ENCODE peak calls at places on chromosomes 12 and 14, in ten cellular contexts. H is OCI-LY7, X is dorsolateral prefrontal cortex, W is cardiac muscle cell, K is uterus, C is cardiac fibroblast, Y is upper lobe of left lung, V is adrenal gland, G is brain microvascular endothelial cell, F is AG04450. D is an unnamed sample.

GRCh38 chr14:95979339-95980042 is 59.7 kb upstream of the C14orf132 start:
- DNase-seq in G (no peak), V (no peak), K (no peak), Y (no peak), H (peak), W (peak), F (no peak), X (no peak), C (no peak), D (no peak)

GRCh38 chr12:5295151-5295550 is 136.8 kb upstream of the NTF3 start:
- DNase-seq in F (no peak), G (no peak), K (no peak), V (no peak), C (peak), H (no peak), Y (no peak), X (no peak), W (no peak), D (no peak)

GRCh38 chr12:4962539-4963486 is 53.1 kb downstream of the KCNA1 start:
- DNase-seq in K (no peak), X (no peak), H (no peak), G (peak), C (peak), F (no peak), V (no peak), Y (no peak), W (peak), D (no peak)

GRCh38 chr12:9404469-9405260 is 196.5 kb upstream of the PZP start:
- DNase-seq in X (no peak), G (no peak), F (no peak), C (no peak), H (no peak), Y (no peak), K (peak), V (no peak), W (no peak), D (no peak)

GRCh38 chr12:97835541-97835940 is 372.9 kb downstream of the RMST start:
- DNase-seq in K (no peak), C (no peak), H (no peak), F (no peak), G (no peak), V (no peak), W (no peak), X (no peak), Y (no peak), D (no peak)

GRCh38 chr12:42779186-42779859 is 189.8 kb upstream of the PRICKLE1 start:
- DNase-seq in K (no peak), W (no peak), G (no peak), H (no peak), C (peak), V (no peak), F (no peak), X (no peak), Y (no peak), D (no peak)

GRCh38 chr12:84656705-84657104 is 255.9 kb downstream of the SLC6A15 start:
- DNase-seq in Y (no peak), V (no peak), X (no peak), K (no peak), F (no peak), W (no peak), C (no peak), H (no peak), G (no peak), D (no peak)

GRCh38 chr12:25322918-25323773 is 72.4 kb upstream of the KRAS start:
- DNase-seq in H (no peak), Y (no peak), W (no peak), K (no peak), F (no peak), V (no peak), G (peak), X (no peak), C (peak), D (no peak)

GRCh38 chr12:119036878-119037493 is 55.6 kb downstream of the SRRM4 start:
- DNase-seq in X (no peak), V (peak), C (peak), W (peak), G (peak), Y (no peak), K (no peak), F (no peak), H (peak), D (no peak)

GRCh38 chr12:47307680-47308399 is 228.1 kb upstream of the AMIGO2 start:
- DNase-seq in V (peak), K (no peak), F (peak), X (no peak), W (peak), C (peak), Y (peak), H (peak), G (peak), D (peak)

GRCh38 chr12:10147714-10148403 is 17.9 kb upstream of the CLEC7A start:
- DNase-seq in C (no peak), G (no peak), F (no peak), Y (no peak), H (no peak), W (no peak), X (no peak), K (no peak), V (no peak), D (no peak)

GRCh38 chr12:80470403-80470802 is 26.4 kb downstream of the PTPRQ start:
- DNase-seq in H (no peak), W (no peak), K (no peak), C (no peak), V (no peak), Y (no peak), G (no peak), X (no peak), F (no peak), D (no peak)

GRCh38 chr12:107580750-107581529 is 104.7 kb upstream of the PWP1 start:
- DNase-seq in G (no peak), F (no peak), Y (no peak), K (no peak), W (peak), C (no peak), H (no peak), V (peak), X (no peak), D (no peak)

GRCh38 chr14:53742226-53742607 is 214.4 kb downstream of the BMP4 start:
- DNase-seq in X (no peak), G (no peak), C (peak), F (no peak), H (no peak), K (no peak), Y (no peak), V (no peak), W (no peak), D (no peak)

GRCh38 chr14:91947196-91948184 is at the start of gene FBLN5:
- DNase-seq in W (peak), V (peak), C (peak), X (no peak), F (peak), Y (peak), G (peak), H (no peak), K (peak), D (peak)

GRCh38 chr12:2286461-2287131 is 233.8 kb downstream of the CACNA1C start:
- DNase-seq in Y (no peak), K (no peak), X (no peak), G (no peak), W (no peak), F (no peak), H (no peak), C (no peak), V (no peak), D (no peak)

GRCh38 chr14:26867171-26867757 is 269.4 kb upstream of the NOVA1 start:
- DNase-seq in X (no peak), F (no peak), G (no peak), W (peak), H (no peak), V (no peak), C (peak), Y (no peak), K (no peak), D (no peak)

GRCh38 chr12:111067498-111067897 is 147.1 kb upstream of the MYL2 start:
- DNase-seq in Y (no peak), F (no peak), V (no peak), X (no peak), K (no peak), H (no peak), W (no peak), G (no peak), C (no peak), D (no peak)

GRCh38 chr12:55728185-55728931 is 451 bp downstream of the CD63 start:
- DNase-seq in F (no peak), G (no peak), H (peak), V (peak), Y (peak), C (peak), K (peak), X (peak), W (peak), D (no peak)

GRCh38 chr12:55729592-55730446 is 1.0 kb upstream of the CD63 start:
- DNase-seq in W (peak), V (peak), C (peak), Y (peak), H (peak), F (peak), X (peak), G (peak), K (peak), D (no peak)

GRCh38 chr12:55728932-55729591 is at the start of gene CD63:
- DNase-seq in G (peak), X (peak), C (peak), H (peak), Y (peak), W (peak), F (no peak), K (peak), V (peak), D (no peak)

GRCh38 chr12:55732288-55732687 is 3.5 kb upstream of the CD63 start:
- DNase-seq in W (no peak), X (no peak), G (no peak), F (no peak), C (no peak), K (no peak), H (no peak), V (no peak), Y (no peak), D (no peak)

GRCh38 chr12:55730447-55730820 is 1.6 kb upstream of the CD63 start:
- DNase-seq in W (no peak), Y (no peak), X (no peak), V (no peak), C (no peak), K (no peak), H (peak), G (no peak), F (no peak), D (no peak)
- H3K4me3 ChIP-seq in W (peak), Y (no peak), X (peak), V (no peak), C (peak), K (peak), H (peak), G (peak), F (peak), D (peak)

DNA sequence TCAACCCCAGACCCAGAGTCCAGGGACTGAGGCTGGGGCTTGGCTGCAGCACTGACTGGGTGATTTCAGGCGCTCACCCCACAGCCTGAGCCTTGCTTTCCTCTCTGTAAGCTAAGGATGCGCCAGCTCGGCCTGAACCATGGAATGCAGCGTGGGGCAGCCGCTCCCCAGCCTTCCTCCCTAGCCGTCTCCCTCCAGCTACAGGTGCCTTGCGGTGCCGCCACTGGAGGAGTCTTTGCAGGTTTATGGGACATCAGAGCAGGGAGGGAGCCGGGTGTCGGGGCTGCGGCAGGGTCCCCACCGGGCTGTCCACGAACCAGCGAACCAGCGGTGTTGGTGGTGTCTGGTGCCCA is 19.4 kb downstream of the PPP2R5C start:
- DNase-seq in H (no peak), Y (no peak), V (no peak), K (no peak), C (no peak), X (no peak), G (no peak), F (no peak), W (peak), D (no peak)
- H3K4me3 ChIP-seq in H (peak), Y (peak), V (no peak), K (peak), C (peak), X (peak), G (no peak), F (peak), W (peak), D (peak)

DNA sequence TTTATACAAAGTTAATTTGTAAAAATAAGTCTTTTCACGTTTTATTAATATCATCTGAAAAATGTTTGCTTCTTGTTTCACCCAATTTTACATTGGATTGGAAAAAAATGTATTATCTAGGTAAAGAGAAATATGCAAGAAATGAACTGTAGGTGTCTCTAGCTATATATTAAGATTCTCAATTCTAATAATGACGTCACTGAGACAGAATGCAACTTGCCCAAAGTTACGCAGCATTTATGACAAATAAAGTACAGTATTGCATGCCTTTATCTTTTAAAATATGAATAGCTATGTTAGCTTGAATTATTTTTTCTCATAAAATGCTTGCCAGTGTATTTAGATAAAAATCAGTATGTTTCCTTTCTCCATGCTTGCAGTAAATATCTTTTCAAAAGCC is 728.8 kb downstream of the RERGL start:
- DNase-seq in K (no peak), V (no peak), C (no peak), H (no peak), Y (no peak), X (no peak), W (no peak), F (no peak), G (no peak), D (no peak)
- H3K4me3 ChIP-seq in K (no peak), V (no peak), C (no peak), H (no peak), Y (no peak), X (no peak), W (no peak), F (no peak), G (no peak), D (no peak)

GRCh38 chr12:32549675-32550079 is 129.4 kb upstream of the DNM1L start:
- DNase-seq in H (peak), X (no peak), K (no peak), Y (no peak), F (no peak), W (no peak), V (no peak), C (peak), G (peak), D (no peak)
- H3K4me3 ChIP-seq in H (peak), X (peak), K (no peak), Y (no peak), F (peak), W (no peak), V (no peak), C (no peak), G (no peak), D (peak)

DNA sequence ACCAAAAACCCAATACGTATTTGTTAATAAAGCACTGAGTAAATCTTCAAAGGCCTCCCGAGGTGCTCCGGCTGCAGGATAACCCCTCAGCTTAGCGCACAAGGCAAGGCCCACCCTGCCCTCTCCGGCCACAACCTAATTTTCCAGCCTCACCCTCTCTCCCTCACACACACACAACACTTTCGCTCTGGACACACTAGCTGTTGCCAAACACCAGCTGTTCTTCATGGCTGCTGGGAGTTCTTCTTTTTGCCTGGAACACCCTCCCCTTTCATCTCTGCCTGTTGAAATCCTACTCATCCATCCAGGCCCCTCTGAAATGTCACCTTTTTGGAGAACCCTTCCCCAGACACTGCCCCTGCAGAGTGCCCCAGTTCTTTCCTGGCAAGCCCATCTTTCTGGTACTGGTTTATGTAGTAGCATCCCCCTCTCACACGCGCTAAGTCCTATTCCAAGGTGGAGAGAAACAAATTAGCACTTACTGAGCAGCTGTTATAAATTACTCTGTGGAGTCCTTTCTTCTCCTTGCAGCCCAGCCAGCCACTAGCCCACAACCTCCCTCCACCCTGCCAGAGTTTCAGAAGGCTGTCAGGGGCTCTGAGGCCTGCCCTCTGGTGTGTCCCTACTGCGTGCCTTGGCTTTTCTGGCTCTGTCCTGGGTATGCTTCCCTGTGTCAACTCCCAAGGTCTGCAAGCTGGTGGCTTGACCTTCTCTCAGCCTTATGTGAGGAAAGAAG is 808 bp upstream of the CRACR2A start:
- DNase-seq in F (no peak), G (no peak), W (no peak), X (no peak), K (peak), H (peak), V (peak), Y (no peak), C (peak), D (no peak)
- H3K4me3 ChIP-seq in F (no peak), G (no peak), W (no peak), X (peak), K (peak), H (peak), V (no peak), Y (no peak), C (no peak), D (peak)

GRCh38 chr14:37585971-37586759 is 8.9 kb downstream of the FOXA1 start:
- DNase-seq in Y (no peak), X (no peak), F (no peak), K (no peak), C (no peak), V (no peak), H (no peak), W (no peak), G (no peak), D (no peak)

GRCh38 chr14:37584211-37585100 is 10.6 kb downstream of the FOXA1 start:
- DNase-seq in F (no peak), V (no peak), H (no peak), K (no peak), G (no peak), C (no peak), X (no peak), W (no peak), Y (no peak), D (no peak)

GRCh38 chr14:37586783-37587428 is 8.1 kb downstream of the FOXA1 start:
- DNase-seq in K (no peak), H (no peak), F (no peak), V (no peak), X (no peak), Y (no peak), W (no peak), C (no peak), G (no peak), D (no peak)

GRCh38 chr14:37583358-37584210 is 11.5 kb downstream of the FOXA1 start:
- DNase-seq in V (no peak), H (no peak), G (no peak), K (no peak), Y (peak), X (no peak), F (no peak), C (no peak), W (no peak), D (no peak)

DNA sequence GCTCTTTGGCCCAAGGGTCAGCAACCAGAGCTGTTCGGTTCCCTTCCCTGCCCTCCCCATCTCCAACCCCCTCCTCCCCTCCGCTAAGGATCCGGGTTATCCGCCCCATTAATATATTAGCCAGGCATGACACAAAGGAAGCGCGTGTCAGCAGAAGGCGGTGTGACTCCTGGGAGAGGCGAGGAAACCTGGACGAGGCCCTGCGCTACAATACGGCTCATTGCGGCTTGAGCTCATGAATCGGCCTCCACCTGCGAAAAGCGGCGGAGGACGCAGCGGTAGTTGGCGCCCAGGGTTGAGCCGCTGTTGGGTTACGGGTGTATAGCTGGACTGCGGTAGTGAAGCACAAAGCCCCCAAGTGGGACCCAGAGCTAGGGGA is 10.0 kb downstream of the FOXA1 start:
- DNase-seq in K (no peak), V (no peak), C (no peak), W (no peak), Y (no peak), G (no peak), X (no peak), H (no peak), F (no peak), D (no peak)
- H3K4me3 ChIP-seq in K (no peak), V (no peak), C (no peak), W (no peak), Y (no peak), G (no peak), X (no peak), H (no peak), F (no peak), D (no peak)

GRCh38 chr14:105492051-105492965 is 1.3 kb downstream of the TEDC1 start:
- DNase-seq in G (no peak), H (no peak), C (no peak), F (no peak), X (no peak), K (peak), W (no peak), Y (no peak), V (no peak), D (no peak)

GRCh38 chr14:105490318-105490571 is 801 bp upstream of the TEDC1 start:
- DNase-seq in F (no peak), C (no peak), X (no peak), K (peak), H (no peak), Y (no peak), W (no peak), V (no peak), G (no peak), D (no peak)

GRCh38 chr14:105489607-105490317 is 1.3 kb upstream of the TEDC1 start:
- DNase-seq in C (peak), H (peak), Y (peak), W (peak), K (peak), X (peak), G (peak), V (peak), F (peak), D (peak)

GRCh38 chr14:105490572-105491365 is at the start of gene TEDC1:
- DNase-seq in X (peak), W (peak), H (peak), G (peak), K (peak), V (peak), F (peak), C (peak), Y (peak), D (peak)

GRCh38 chr14:105491366-105492006 is 440 bp downstream of the TEDC1 start:
- DNase-seq in F (no peak), C (peak), H (peak), K (peak), G (no peak), V (peak), W (no peak), X (peak), Y (peak), D (no peak)
- H3K4me3 ChIP-seq in F (peak), C (peak), H (peak), K (peak), G (peak), V (no peak), W (peak), X (peak), Y (peak), D (peak)

D was measured in retinal pigment epithelial cell.